ENCODE peak calls at places on chromosomes 6 and 20, in nine cellular contexts. One of them, this sample, is unnamed.

GRCh38 chr20:37763105-37763504 is 69.3 kb downstream of the CTNNBL1 start:
- DNase-seq in endodermal cell: no peak
- DNase-seq in IMR-90: no peak
- DNase-seq in CD4-positive, CD25-positive, alpha-beta regulatory T cell: no peak
- DNase-seq in fibroblast of lung: no peak
- DNase-seq in A549: no peak
- DNase-seq in PC-9: no peak
- DNase-seq in psoas muscle: no peak
- DNase-seq in transverse colon: no peak
- DNase-seq in this sample: no peak

GRCh38 chr6:156449569-156449968 is 327.6 kb upstream of the ARID1B start:
- DNase-seq in endodermal cell: no peak
- DNase-seq in IMR-90: no peak
- DNase-seq in CD4-positive, CD25-positive, alpha-beta regulatory T cell: no peak
- DNase-seq in fibroblast of lung: no peak
- DNase-seq in A549: no peak
- DNase-seq in PC-9: no peak
- DNase-seq in psoas muscle: no peak
- DNase-seq in transverse colon: no peak
- DNase-seq in this sample: no peak

GRCh38 chr6:4010682-4011081 is 68.3 kb downstream of the FAM217A start:
- DNase-seq in endodermal cell: no peak
- DNase-seq in IMR-90: no peak
- DNase-seq in CD4-positive, CD25-positive, alpha-beta regulatory T cell: no peak
- DNase-seq in fibroblast of lung: no peak
- DNase-seq in A549: no peak
- DNase-seq in PC-9: no peak
- DNase-seq in psoas muscle: no peak
- DNase-seq in transverse colon: no peak
- DNase-seq in this sample: no peak

GRCh38 chr6:153625089-153625488 is 414.0 kb upstream of the OPRM1 start:
- DNase-seq in endodermal cell: peak; percentile 57
- DNase-seq in IMR-90: no peak
- DNase-seq in CD4-positive, CD25-positive, alpha-beta regulatory T cell: no peak
- DNase-seq in fibroblast of lung: peak; percentile 5
- DNase-seq in A549: peak; percentile 1
- DNase-seq in PC-9: no peak
- DNase-seq in psoas muscle: no peak
- DNase-seq in transverse colon: no peak
- DNase-seq in this sample: no peak

GRCh38 chr20:32339116-32339515 is 19.0 kb upstream of the ASXL1 start:
- DNase-seq in endodermal cell: no peak
- DNase-seq in IMR-90: no peak
- DNase-seq in CD4-positive, CD25-positive, alpha-beta regulatory T cell: no peak
- DNase-seq in fibroblast of lung: no peak
- DNase-seq in A549: no peak
- DNase-seq in PC-9: no peak
- DNase-seq in psoas muscle: no peak
- DNase-seq in transverse colon: no peak
- DNase-seq in this sample: no peak

GRCh38 chr6:143058987-143059386 is 1.7 kb upstream of the AIG1 start:
- DNase-seq in endodermal cell: no peak
- DNase-seq in IMR-90: no peak
- DNase-seq in CD4-positive, CD25-positive, alpha-beta regulatory T cell: no peak
- DNase-seq in fibroblast of lung: no peak
- DNase-seq in A549: peak; percentile 31
- DNase-seq in PC-9: peak; percentile 38
- DNase-seq in psoas muscle: no peak
- DNase-seq in transverse colon: no peak
- DNase-seq in this sample: no peak

GRCh38 chr20:63402178-63402859 is 41.2 kb upstream of the CHRNA4 start:
- DNase-seq in endodermal cell: no peak
- DNase-seq in IMR-90: no peak
- DNase-seq in CD4-positive, CD25-positive, alpha-beta regulatory T cell: no peak
- DNase-seq in fibroblast of lung: no peak
- DNase-seq in A549: peak; percentile 24
- DNase-seq in PC-9: no peak
- DNase-seq in psoas muscle: no peak
- DNase-seq in transverse colon: no peak
- DNase-seq in this sample: no peak

GRCh38 chr20:35007413-35007812 is 51.7 kb downstream of the MYH7B start:
- DNase-seq in endodermal cell: peak; percentile 30
- DNase-seq in IMR-90: no peak
- DNase-seq in CD4-positive, CD25-positive, alpha-beta regulatory T cell: no peak
- DNase-seq in fibroblast of lung: no peak
- DNase-seq in A549: no peak
- DNase-seq in PC-9: no peak
- DNase-seq in psoas muscle: no peak
- DNase-seq in transverse colon: peak; percentile 2
- DNase-seq in this sample: no peak

GRCh38 chr20:30937790-30938189 is 319.7 kb upstream of the DEFB115 start:
- DNase-seq in endodermal cell: no peak
- DNase-seq in IMR-90: no peak
- DNase-seq in CD4-positive, CD25-positive, alpha-beta regulatory T cell: no peak
- DNase-seq in fibroblast of lung: no peak
- DNase-seq in A549: no peak
- DNase-seq in PC-9: no peak
- DNase-seq in psoas muscle: no peak
- DNase-seq in transverse colon: no peak
- DNase-seq in this sample: no peak
- H3K9me3 ChIP-seq in endodermal cell: peaks cover 38% of the 10 kb centered on the region
- H3K9me3 ChIP-seq in IMR-90: no peaks in the 10 kb centered on the region
- H3K9me3 ChIP-seq in CD4-positive, CD25-positive, alpha-beta regulatory T cell: no peaks in the 10 kb centered on the region
- H3K9me3 ChIP-seq in fibroblast of lung: no peaks in the 10 kb centered on the region
- H3K9me3 ChIP-seq in A549: no peaks in the 10 kb centered on the region
- H3K9me3 ChIP-seq in PC-9: peaks cover 4% of the 10 kb centered on the region
- H3K9me3 ChIP-seq in psoas muscle: peaks cover 9% of the 10 kb centered on the region
- H3K9me3 ChIP-seq in transverse colon: peaks cover 14% of the 10 kb centered on the region
- H3K9me3 ChIP-seq in this sample: no peaks in the 10 kb centered on the region

DNA sequence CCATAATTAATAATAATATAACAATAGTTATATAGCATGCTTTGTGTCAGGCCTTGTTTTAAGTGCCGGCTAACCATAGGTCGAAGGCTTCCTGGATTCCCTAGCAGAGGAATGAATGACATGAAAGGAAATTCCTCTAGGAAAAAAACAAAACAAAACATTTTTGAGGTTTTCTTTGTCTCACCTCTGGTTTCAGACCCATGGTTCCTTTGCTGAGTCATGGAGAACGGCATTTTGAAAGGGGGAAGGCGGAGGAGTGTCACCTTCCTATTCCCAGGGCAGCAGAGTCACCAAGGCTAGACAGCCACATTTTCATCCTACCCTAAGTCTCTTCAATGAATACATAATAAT is 25.3 kb upstream of the CCND3 start:
- DNase-seq in endodermal cell: peak; percentile 79
- DNase-seq in IMR-90: peak; percentile 58
- DNase-seq in CD4-positive, CD25-positive, alpha-beta regulatory T cell: no peak
- DNase-seq in fibroblast of lung: peak; percentile 13
- DNase-seq in A549: peak; percentile 84
- DNase-seq in PC-9: peak; percentile 88
- DNase-seq in psoas muscle: no peak
- DNase-seq in transverse colon: no peak
- DNase-seq in this sample: no peak
- H3K4me1 ChIP-seq in endodermal cell: no peaks in the 10 kb centered on the region
- H3K4me1 ChIP-seq in IMR-90: peaks cover 10% of the 10 kb centered on the region
- H3K4me1 ChIP-seq in CD4-positive, CD25-positive, alpha-beta regulatory T cell: peaks cover 25% of the 10 kb centered on the region
- H3K4me1 ChIP-seq in fibroblast of lung: no peaks in the 10 kb centered on the region
- H3K4me1 ChIP-seq in A549: peaks cover 80% of the 10 kb centered on the region
- H3K4me1 ChIP-seq in PC-9: peaks cover 44% of the 10 kb centered on the region
- H3K4me1 ChIP-seq in psoas muscle: no peaks in the 10 kb centered on the region
- H3K4me1 ChIP-seq in transverse colon: no peaks in the 10 kb centered on the region
- H3K4me1 ChIP-seq in this sample: peaks cover 42% of the 10 kb centered on the region

GRCh38 chr6:168698923-168699322 is 257.9 kb downstream of the SMOC2 start:
- DNase-seq in endodermal cell: no peak
- DNase-seq in IMR-90: no peak
- DNase-seq in CD4-positive, CD25-positive, alpha-beta regulatory T cell: no peak
- DNase-seq in fibroblast of lung: no peak
- DNase-seq in A549: no peak
- DNase-seq in PC-9: no peak
- DNase-seq in psoas muscle: no peak
- DNase-seq in transverse colon: no peak
- DNase-seq in this sample: no peak
- H3K9me3 ChIP-seq in endodermal cell: no peaks in the 10 kb centered on the region
- H3K9me3 ChIP-seq in IMR-90: peaks cover 49% of the 10 kb centered on the region
- H3K9me3 ChIP-seq in CD4-positive, CD25-positive, alpha-beta regulatory T cell: no peaks in the 10 kb centered on the region
- H3K9me3 ChIP-seq in fibroblast of lung: no peaks in the 10 kb centered on the region
- H3K9me3 ChIP-seq in A549: no peaks in the 10 kb centered on the region
- H3K9me3 ChIP-seq in PC-9: peaks cover 4% of the 10 kb centered on the region
- H3K9me3 ChIP-seq in psoas muscle: no peaks in the 10 kb centered on the region
- H3K9me3 ChIP-seq in transverse colon: no peaks in the 10 kb centered on the region
- H3K9me3 ChIP-seq in this sample: peaks cover under 1% of the 10 kb centered on the region

DNA sequence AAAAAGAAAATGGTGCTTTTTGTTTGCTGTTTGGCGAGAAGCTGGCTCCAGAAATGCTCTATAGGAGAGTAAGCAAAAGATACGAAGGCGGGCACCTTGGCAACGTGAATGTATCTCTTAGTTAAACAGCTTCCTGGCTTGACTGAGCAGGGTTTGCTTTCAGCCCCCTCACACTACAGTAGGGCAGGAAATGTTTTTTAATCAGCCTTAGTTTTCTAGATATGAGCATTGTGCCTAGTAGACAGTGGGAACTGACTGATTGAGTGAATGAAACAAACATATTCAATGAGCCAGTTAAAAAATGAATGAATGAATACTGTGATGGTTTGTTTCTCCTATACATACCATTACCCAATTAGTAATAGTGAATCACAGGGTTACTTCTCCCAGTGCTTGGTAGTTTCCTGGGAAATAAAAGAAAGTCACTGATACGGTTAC is 19.9 kb downstream of the CAP2 start:
- DNase-seq in endodermal cell: no peak
- DNase-seq in IMR-90: peak; percentile 91
- DNase-seq in CD4-positive, CD25-positive, alpha-beta regulatory T cell: no peak
- DNase-seq in fibroblast of lung: peak; percentile 58
- DNase-seq in A549: peak; percentile 17
- DNase-seq in PC-9: no peak
- DNase-seq in psoas muscle: no peak
- DNase-seq in transverse colon: no peak
- DNase-seq in this sample: no peak
- H3K4me1 ChIP-seq in endodermal cell: peaks cover 16% of the 10 kb centered on the region
- H3K4me1 ChIP-seq in IMR-90: peaks cover 17% of the 10 kb centered on the region
- H3K4me1 ChIP-seq in CD4-positive, CD25-positive, alpha-beta regulatory T cell: no peaks in the 10 kb centered on the region
- H3K4me1 ChIP-seq in fibroblast of lung: peaks cover 2% of the 10 kb centered on the region
- H3K4me1 ChIP-seq in A549: peaks cover 42% of the 10 kb centered on the region
- H3K4me1 ChIP-seq in PC-9: peaks cover 13% of the 10 kb centered on the region
- H3K4me1 ChIP-seq in psoas muscle: peaks cover 54% of the 10 kb centered on the region
- H3K4me1 ChIP-seq in transverse colon: no peaks in the 10 kb centered on the region
- H3K4me1 ChIP-seq in this sample: peaks cover 4% of the 10 kb centered on the region

GRCh38 chr20:60926831-60927230 is 325.2 kb upstream of the CDH4 start:
- DNase-seq in endodermal cell: no peak
- DNase-seq in IMR-90: no peak
- DNase-seq in CD4-positive, CD25-positive, alpha-beta regulatory T cell: no peak
- DNase-seq in fibroblast of lung: no peak
- DNase-seq in A549: no peak
- DNase-seq in PC-9: no peak
- DNase-seq in psoas muscle: no peak
- DNase-seq in transverse colon: no peak
- DNase-seq in this sample: no peak
- H3K9me3 ChIP-seq in endodermal cell: no peaks in the 10 kb centered on the region
- H3K9me3 ChIP-seq in IMR-90: peaks cover 3% of the 10 kb centered on the region
- H3K9me3 ChIP-seq in CD4-positive, CD25-positive, alpha-beta regulatory T cell: no peaks in the 10 kb centered on the region
- H3K9me3 ChIP-seq in fibroblast of lung: no peaks in the 10 kb centered on the region
- H3K9me3 ChIP-seq in A549: no peaks in the 10 kb centered on the region
- H3K9me3 ChIP-seq in PC-9: no peaks in the 10 kb centered on the region
- H3K9me3 ChIP-seq in psoas muscle: no peaks in the 10 kb centered on the region
- H3K9me3 ChIP-seq in transverse colon: no peaks in the 10 kb centered on the region
- H3K9me3 ChIP-seq in this sample: no peaks in the 10 kb centered on the region

DNA sequence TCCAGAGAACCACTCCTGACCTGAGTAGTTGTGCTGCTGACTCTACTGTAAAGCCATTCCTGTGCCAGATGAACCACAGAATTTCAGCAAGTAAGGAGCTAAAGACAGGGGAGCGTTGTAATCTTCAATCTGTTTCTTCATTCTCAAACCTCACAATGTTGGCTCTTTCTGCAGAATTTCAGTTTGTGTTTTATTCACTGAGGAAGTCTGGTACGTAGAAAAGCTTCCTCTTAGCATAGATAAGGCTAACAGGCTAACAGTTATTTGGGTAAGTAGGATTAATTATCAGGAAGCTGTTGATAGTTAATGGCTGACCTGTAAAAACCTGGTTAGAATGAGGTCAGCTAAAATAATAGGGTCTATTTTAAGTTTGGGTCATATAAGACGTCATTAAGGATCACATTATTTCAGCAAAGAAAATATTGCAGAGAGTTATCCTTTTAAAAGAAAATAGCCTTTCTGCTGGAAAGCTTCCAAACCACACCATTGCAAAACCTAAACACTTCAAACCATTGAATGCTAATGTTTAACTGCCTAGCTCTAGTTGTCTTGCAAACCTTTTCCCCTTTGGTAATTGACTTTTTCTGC is 14.1 kb upstream of the TENT5A start:
- DNase-seq in endodermal cell: no peak
- DNase-seq in IMR-90: peak; percentile 93
- DNase-seq in CD4-positive, CD25-positive, alpha-beta regulatory T cell: no peak
- DNase-seq in fibroblast of lung: peak; percentile 97
- DNase-seq in A549: peak; percentile 63
- DNase-seq in PC-9: peak; percentile 73
- DNase-seq in psoas muscle: no peak
- DNase-seq in transverse colon: no peak
- DNase-seq in this sample: no peak
- H3K4me1 ChIP-seq in endodermal cell: peaks cover 11% of the 10 kb centered on the region
- H3K4me1 ChIP-seq in IMR-90: peaks cover 14% of the 10 kb centered on the region
- H3K4me1 ChIP-seq in CD4-positive, CD25-positive, alpha-beta regulatory T cell: no peaks in the 10 kb centered on the region
- H3K4me1 ChIP-seq in fibroblast of lung: peaks cover 12% of the 10 kb centered on the region
- H3K4me1 ChIP-seq in A549: peaks cover 35% of the 10 kb centered on the region
- H3K4me1 ChIP-seq in PC-9: peaks cover 46% of the 10 kb centered on the region
- H3K4me1 ChIP-seq in psoas muscle: no peaks in the 10 kb centered on the region
- H3K4me1 ChIP-seq in transverse colon: peaks cover 9% of the 10 kb centered on the region
- H3K4me1 ChIP-seq in this sample: peaks cover 28% of the 10 kb centered on the region

This sample was measured in left lung.